ENCODE peak calls at places on chromosomes 2 and 18, in five cellular contexts. One of them, this sample, is unnamed.

GRCh38 chr2:130825231-130825971 is 11.3 kb upstream of the ARHGEF4 start:
- DNase-seq in cerebellar nuclear complex: no peak
- DNase-seq in endothelial cell: no peak
- DNase-seq in AG09319: no peak
- DNase-seq in effector memory CD4-positive, alpha-beta T cell: no peak
- DNase-seq in this sample: no peak

GRCh38 chr2:164681009-164681408 is 59.7 kb upstream of the GRB14 start:
- DNase-seq in cerebellar nuclear complex: no peak
- DNase-seq in endothelial cell: no peak
- DNase-seq in AG09319: no peak
- DNase-seq in effector memory CD4-positive, alpha-beta T cell: no peak
- DNase-seq in this sample: no peak

GRCh38 chr2:54262015-54262765 is 6.2 kb upstream of the TSPYL6 start:
- DNase-seq in cerebellar nuclear complex: no peak
- DNase-seq in endothelial cell: no peak
- DNase-seq in AG09319: no peak
- DNase-seq in effector memory CD4-positive, alpha-beta T cell: no peak
- DNase-seq in this sample: no peak

GRCh38 chr2:176997074-176997791 is 215.4 kb upstream of the HNRNPA3 start:
- DNase-seq in cerebellar nuclear complex: no peak
- DNase-seq in endothelial cell: no peak
- DNase-seq in AG09319: no peak
- DNase-seq in effector memory CD4-positive, alpha-beta T cell: no peak
- DNase-seq in this sample: peak

GRCh38 chr2:30362468-30363081 is 84.5 kb upstream of the LCLAT1 start:
- DNase-seq in cerebellar nuclear complex: no peak
- DNase-seq in endothelial cell: no peak
- DNase-seq in AG09319: no peak
- DNase-seq in effector memory CD4-positive, alpha-beta T cell: no peak
- DNase-seq in this sample: peak

GRCh38 chr2:176088048-176088936 is 4.2 kb upstream of the HOXD13 start:
- DNase-seq in cerebellar nuclear complex: no peak
- DNase-seq in endothelial cell: peak
- DNase-seq in AG09319: no peak
- DNase-seq in effector memory CD4-positive, alpha-beta T cell: no peak
- DNase-seq in this sample: no peak

GRCh38 chr18:76621782-76622495 is 126.9 kb upstream of the ZNF516 start:
- DNase-seq in cerebellar nuclear complex: no peak
- DNase-seq in endothelial cell: no peak
- DNase-seq in AG09319: no peak
- DNase-seq in effector memory CD4-positive, alpha-beta T cell: no peak
- DNase-seq in this sample: no peak

GRCh38 chr18:32469691-32470131 is 971 bp downstream of the GAREM1 start:
- DNase-seq in cerebellar nuclear complex: no peak
- DNase-seq in endothelial cell: no peak
- DNase-seq in AG09319: no peak
- DNase-seq in effector memory CD4-positive, alpha-beta T cell: no peak
- DNase-seq in this sample: no peak

GRCh38 chr18:58635891-58636290 is 7.0 kb upstream of the ALPK2 start:
- DNase-seq in cerebellar nuclear complex: no peak
- DNase-seq in endothelial cell: no peak
- DNase-seq in AG09319: peak
- DNase-seq in effector memory CD4-positive, alpha-beta T cell: no peak
- DNase-seq in this sample: no peak

This sample was measured in GM04503.